ENCODE peak calls at places on chromosomes 2 and 18, in five cellular contexts. D, C, O, W and V are unnamed samples.

GRCh38 chr2:10909050-10909995 is 2.4 kb upstream of the KCNF1 start:
- DNase-seq in D (no peak), C (peak; percentile 66), O (no peak), W (no peak), V (no peak)

GRCh38 chr18:39454866-39455265 is 1889.3 kb upstream of the CELF4 start:
- DNase-seq in D (no peak), C (no peak), O (no peak), W (no peak), V (no peak)

GRCh38 chr2:48725696-48726494 is 29.6 kb downstream of the LHCGR start:
- DNase-seq in D (no peak), C (no peak), O (no peak), W (no peak), V (no peak)

GRCh38 chr2:217729426-217730058 is 273.3 kb downstream of the TNS1 start:
- DNase-seq in D (no peak), C (peak; percentile 65), O (no peak), W (no peak), V (peak; percentile 6)

GRCh38 chr2:112493858-112494648 is 12.1 kb downstream of the TTL start:
- DNase-seq in D (no peak), C (peak; percentile 52), O (no peak), W (peak; percentile 57), V (peak; percentile 71)

GRCh38 chr18:22503803-22504202 is 86.1 kb upstream of the CTAGE1 start:
- DNase-seq in D (no peak), C (no peak), O (no peak), W (peak; percentile 62), V (peak; percentile 71)

GRCh38 chr18:46477425-46478011 is 179.5 kb downstream of the LOXHD1 start:
- DNase-seq in D (no peak), C (no peak), O (no peak), W (no peak), V (no peak)

GRCh38 chr2:160901631-160902030 is 258.6 kb upstream of the TANK start:
- DNase-seq in D (no peak), C (no peak), O (no peak), W (no peak), V (no peak)

GRCh38 chr18:36580266-36580665 is 248.5 kb downstream of the TPGS2 start:
- DNase-seq in D (no peak), C (no peak), O (no peak), W (peak; percentile 51), V (peak; percentile 59)

GRCh38 chr18:79566841-79567370 is 112.7 kb upstream of the CTDP1 start:
- DNase-seq in D (no peak), C (no peak), O (no peak), W (no peak), V (no peak)

GRCh38 chr2:121041516-121041915 is 243.5 kb downstream of the TFCP2L1 start:
- DNase-seq in D (no peak), C (no peak), O (no peak), W (no peak), V (no peak)

GRCh38 chr2:227862741-227863588 is 8.5 kb upstream of the DAW1 start:
- DNase-seq in D (no peak), C (no peak), O (no peak), W (peak; percentile 85), V (peak; percentile 79)

GRCh38 chr2:219280682-219281081 is 1.5 kb downstream of the DNAJB2 start:
- DNase-seq in D (no peak), C (no peak), O (no peak), W (no peak), V (no peak)

GRCh38 chr2:171482877-171483276 is 39.4 kb upstream of the CYBRD1 start:
- DNase-seq in D (no peak), C (no peak), O (no peak), W (peak; percentile 56), V (peak; percentile 36)

GRCh38 chr2:20187331-20187730 is 37.6 kb downstream of the SDC1 start:
- DNase-seq in D (no peak), C (no peak), O (no peak), W (no peak), V (no peak)

GRCh38 chr2:28445448-28446258 is 50.2 kb upstream of the PLB1 start:
- DNase-seq in D (no peak), C (no peak), O (no peak), W (peak; percentile 97), V (peak; percentile 96)

GRCh38 chr2:197307933-197308521 is 2.6 kb downstream of the ANKRD44 start:
- DNase-seq in D (peak; percentile 29), C (no peak), O (no peak), W (no peak), V (no peak)

GRCh38 chr2:145106293-145106692 is 586.4 kb upstream of the ZEB2 start:
- DNase-seq in D (no peak), C (no peak), O (no peak), W (no peak), V (no peak)

GRCh38 chr2:161428240-161428587 is 12.1 kb downstream of the TBR1 start:
- DNase-seq in D (no peak), C (no peak), O (no peak), W (no peak), V (no peak)

GRCh38 chr2:206217743-206218520 is 56.5 kb upstream of the ZDBF2 start:
- DNase-seq in D (no peak), C (no peak), O (no peak), W (peak; percentile 39), V (no peak)

GRCh38 chr2:100539221-100539620 is 23.6 kb upstream of the PDCL3 start:
- DNase-seq in D (no peak), C (no peak), O (no peak), W (no peak), V (no peak)

GRCh38 chr18:36323421-36323820 is 25.9 kb downstream of the FHOD3 start:
- DNase-seq in D (no peak), C (no peak), O (no peak), W (no peak), V (no peak)

GRCh38 chr2:222939208-222939846 is 78.5 kb downstream of the ACSL3 start:
- DNase-seq in D (peak; percentile 15), C (peak; percentile 72), O (no peak), W (peak; percentile 32), V (peak; percentile 74)

GRCh38 chr2:115303-115702 is 69.0 kb upstream of the FAM110C start:
- DNase-seq in D (no peak), C (no peak), O (no peak), W (no peak), V (no peak)

GRCh38 chr2:939936-940620 is 10.6 kb upstream of the SNTG2 start:
- DNase-seq in D (no peak), C (no peak), O (no peak), W (no peak), V (no peak)

GRCh38 chr2:47486858-47487497 is 84.0 kb downstream of the MSH2 start:
- DNase-seq in D (no peak), C (no peak), O (no peak), W (no peak), V (no peak)

GRCh38 chr18:79309572-79310278 is 86.0 kb upstream of the NFATC1 start:
- DNase-seq in D (no peak), C (no peak), O (no peak), W (peak; percentile 2), V (no peak)

GRCh38 chr2:54666741-54667639 is 56.5 kb upstream of the EML6 start:
- DNase-seq in D (no peak), C (no peak), O (no peak), W (peak; percentile 24), V (peak; percentile 5)

GRCh38 chr2:160652236-160652635 is 158.6 kb upstream of the RBMS1 start:
- DNase-seq in D (peak; percentile 62), C (no peak), O (no peak), W (peak; percentile 58), V (no peak)

GRCh38 chr2:198901894-198902293 is 555.8 kb downstream of the SATB2 start:
- DNase-seq in D (no peak), C (no peak), O (no peak), W (no peak), V (no peak)

GRCh38 chr2:32825291-32825712 is 121.5 kb upstream of the LTBP1 start:
- DNase-seq in D (no peak), C (peak; percentile 75), O (no peak), W (peak; percentile 26), V (no peak)

GRCh38 chr18:23341383-23341782 is 111.7 kb upstream of the RIOK3 start:
- DNase-seq in D (no peak), C (no peak), O (no peak), W (peak; percentile 42), V (no peak)

GRCh38 chr2:46857871-46858696 is 57.5 kb downstream of the MCFD2 start:
- DNase-seq in D (no peak), C (no peak), O (no peak), W (peak; percentile 99), V (peak; percentile 95)

GRCh38 chr2:17470855-17471641 is 47.2 kb downstream of the RAD51AP2 start:
- DNase-seq in D (no peak), C (peak; percentile 34), O (no peak), W (peak; percentile 85), V (no peak)

GRCh38 chr2:241903121-241904010 is 33.8 kb downstream of the RTP5 start:
- DNase-seq in D (no peak), C (no peak), O (no peak), W (no peak), V (no peak)

GRCh38 chr2:65456074-65456473 is 23.7 kb upstream of the SPRED2 start:
- DNase-seq in D (no peak), C (no peak), O (no peak), W (peak; percentile 89), V (peak; percentile 72)

GRCh38 chr18:65846107-65846506 is 95.3 kb downstream of the CDH7 start:
- DNase-seq in D (no peak), C (no peak), O (no peak), W (no peak), V (no peak)